ENCODE peak calls at places on chromosomes 6 and 20, in five cellular contexts. J is WERI-Rb-1, P is hepatocyte, I is fibroblast of pulmonary artery, U is PC-3. S is an unnamed sample.

GRCh38 chr6:65259080-65259479 is 447.9 kb downstream of the EYS start:
- DNase-seq in J (no peak), P (peak), I (peak), U (peak), S (peak)

GRCh38 chr20:32674362-32674789 is 635 bp upstream of the C20orf203 start:
- DNase-seq in J (peak), P (peak), I (peak), U (peak), S (peak)

GRCh38 chr6:85637579-85637978 is 5.1 kb downstream of the SYNCRIP start:
- DNase-seq in J (no peak), P (no peak), I (no peak), U (no peak), S (no peak)

GRCh38 chr20:18909254-18909653 is 95.7 kb downstream of the SCP2D1 start:
- DNase-seq in J (no peak), P (no peak), I (no peak), U (no peak), S (no peak)

GRCh38 chr20:8967641-8968245 is 101.1 kb upstream of the PLCB4 start:
- DNase-seq in J (no peak), P (no peak), I (no peak), U (peak), S (no peak)

GRCh38 chr6:117266948-117267347 is 1.6 kb downstream of the VGLL2 start:
- DNase-seq in J (no peak), P (no peak), I (no peak), U (no peak), S (no peak)

GRCh38 chr20:47224300-47224791 is 132.2 kb downstream of the ZMYND8 start:
- DNase-seq in J (no peak), P (no peak), I (no peak), U (no peak), S (no peak)

GRCh38 chr6:130070306-130070705 is 51.9 kb downstream of the L3MBTL3 start:
- DNase-seq in J (no peak), P (no peak), I (peak), U (no peak), S (no peak)

GRCh38 chr6:106591111-106591825 is 38.0 kb downstream of the RTN4IP1 start:
- DNase-seq in J (no peak), P (no peak), I (peak), U (peak), S (peak)

GRCh38 chr6:31585531-31585930 is 546 bp upstream of the LST1 start:
- DNase-seq in J (peak), P (no peak), I (no peak), U (peak), S (no peak)
- TF ChIP-seq CTCF in J (peak), P (no peak), I (peak), U (peak), S (peak)

GRCh38 chr6:73648166-73648565 is 5.6 kb downstream of the SLC17A5 start:
- DNase-seq in J (no peak), P (no peak), I (no peak), U (no peak), S (no peak)

GRCh38 chr6:73642530-73642929 is 11.3 kb downstream of the SLC17A5 start:
- DNase-seq in J (no peak), P (no peak), I (no peak), U (no peak), S (peak)

GRCh38 chr6:73644941-73645591 is 8.7 kb downstream of the SLC17A5 start:
- DNase-seq in J (no peak), P (no peak), I (no peak), U (no peak), S (no peak)

GRCh38 chr6:73640179-73640750 is 13.5 kb downstream of the SLC17A5 start:
- DNase-seq in J (no peak), P (no peak), I (no peak), U (peak), S (no peak)

DNA sequence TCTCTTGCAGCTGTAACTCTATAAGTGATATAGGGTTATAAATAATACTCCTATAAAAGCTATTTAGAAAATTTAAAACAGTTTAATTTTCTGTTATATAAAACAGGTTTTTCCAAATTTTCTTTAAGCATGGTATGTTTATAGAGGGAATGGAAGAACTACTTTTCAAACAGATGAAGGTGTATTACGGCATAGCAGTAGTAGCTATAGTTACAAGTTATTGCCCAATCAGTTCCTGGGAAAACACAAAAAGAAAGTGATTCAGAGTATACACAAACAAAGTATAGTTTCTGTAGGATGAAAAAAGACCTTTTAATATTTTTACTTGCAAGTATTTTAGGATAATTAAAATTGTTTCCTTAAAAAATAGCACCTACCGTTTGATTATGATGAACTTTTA is 9.8 kb downstream of the SLC17A5 start:
- DNase-seq in J (no peak), P (no peak), I (peak), U (peak), S (no peak)
- H3K4me3 ChIP-seq in J (no peak), P (no peak), I (no peak), U (no peak), S (no peak)

GRCh38 chr6:116088946-116089345 is 11.7 kb upstream of the NT5DC1 start:
- DNase-seq in J (no peak), P (no peak), I (no peak), U (no peak), S (no peak)

GRCh38 chr6:116083052-116083451 is 17.6 kb upstream of the NT5DC1 start:
- DNase-seq in J (no peak), P (no peak), I (no peak), U (no peak), S (no peak)

GRCh38 chr6:116090251-116090650 is 10.4 kb upstream of the NT5DC1 start:
- DNase-seq in J (no peak), P (no peak), I (no peak), U (no peak), S (no peak)

GRCh38 chr6:116084284-116084683 is 16.4 kb upstream of the NT5DC1 start:
- DNase-seq in J (no peak), P (no peak), I (no peak), U (no peak), S (no peak)

GRCh38 chr6:116087437-116088027 is 13.1 kb upstream of the NT5DC1 start:
- DNase-seq in J (no peak), P (peak), I (peak), U (peak), S (peak)
- TF ChIP-seq CTCF in J (no peak), P (no peak), I (no peak), U (no peak), S (no peak)

DNA sequence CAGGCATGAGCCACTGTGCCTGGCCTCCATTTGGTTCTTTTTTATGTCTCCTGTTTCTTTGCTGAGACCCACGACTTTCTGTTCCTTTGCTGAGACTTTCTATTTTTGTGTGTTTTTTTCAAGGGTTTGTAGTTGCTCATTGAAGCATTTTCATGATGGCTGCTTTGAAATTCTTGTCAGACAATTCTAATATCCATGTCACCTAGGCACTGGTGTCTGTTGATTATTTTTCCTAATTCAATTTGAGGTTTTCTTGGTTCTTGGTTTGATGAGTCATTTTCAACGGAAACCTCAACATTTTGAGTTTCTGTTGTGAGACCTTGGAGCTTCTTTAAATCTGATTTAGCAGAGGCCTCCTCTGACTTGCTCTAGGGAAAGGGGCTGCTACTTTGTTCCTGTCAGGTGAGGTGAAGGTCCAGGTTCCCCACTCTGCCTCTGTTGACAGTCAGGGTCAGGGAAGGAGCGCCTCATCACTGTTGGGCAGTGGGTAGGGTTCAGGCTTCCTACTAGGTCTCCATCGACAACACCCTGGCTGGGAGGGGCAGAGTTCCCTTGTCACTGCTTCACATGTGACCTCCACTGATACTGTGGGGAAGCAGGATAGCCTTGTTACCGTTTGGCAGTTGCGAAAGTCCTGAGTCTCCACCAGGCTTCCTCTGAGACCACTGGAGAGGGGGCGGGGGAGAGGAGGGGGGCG is 67.2 kb upstream of the RNF24 start:
- DNase-seq in J (no peak), P (peak), I (peak), U (peak), S (peak)
- H3K4me3 ChIP-seq in J (no peak), P (no peak), I (no peak), U (no peak), S (no peak)

GRCh38 chr20:36720510-36720909 is 25.4 kb downstream of the NDRG3 start:
- DNase-seq in J (no peak), P (no peak), I (no peak), U (no peak), S (peak)

GRCh38 chr20:36712775-36713174 is 33.1 kb downstream of the NDRG3 start:
- DNase-seq in J (no peak), P (no peak), I (no peak), U (no peak), S (no peak)

GRCh38 chr20:36717657-36718056 is 28.2 kb downstream of the NDRG3 start:
- DNase-seq in J (peak), P (no peak), I (peak), U (peak), S (peak)
- TF ChIP-seq CTCF in J (peak), P (no peak), I (peak), U (peak), S (peak)

DNA sequence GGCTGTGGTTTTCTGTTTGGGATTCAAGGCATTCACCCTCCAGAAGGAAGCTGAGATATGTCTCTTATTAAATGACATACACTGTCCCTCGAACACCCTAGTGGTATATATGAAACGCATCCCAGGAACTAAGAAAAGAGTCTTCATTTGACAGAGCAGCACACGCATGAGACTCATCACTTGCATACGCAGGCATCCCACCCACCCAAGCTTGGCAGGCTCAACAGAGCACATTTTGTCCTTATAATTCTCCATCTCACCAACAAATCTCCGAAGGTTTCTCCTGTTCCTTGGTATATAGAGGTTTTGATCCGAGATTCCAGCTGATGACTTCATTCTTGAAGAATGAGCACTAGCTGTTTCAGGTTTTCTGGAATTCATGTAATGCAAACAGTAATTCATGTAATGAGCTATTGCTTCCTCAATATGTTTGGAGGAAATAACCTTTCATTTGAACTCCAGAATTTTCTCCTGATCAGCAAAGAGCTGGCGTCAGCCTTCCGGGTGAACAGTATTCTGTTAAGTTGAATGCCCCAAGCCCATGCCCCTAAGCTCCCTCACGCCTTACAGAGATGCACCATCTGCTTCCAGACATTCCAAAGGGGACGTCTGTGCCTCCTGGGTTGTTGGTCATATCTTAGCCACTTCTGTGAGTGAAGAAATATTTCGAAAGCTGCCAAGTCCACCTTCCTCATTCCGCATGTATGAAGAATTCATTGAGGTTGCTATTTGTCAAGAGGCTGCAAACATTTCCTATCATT is 66.0 kb upstream of the CDH4 start:
- DNase-seq in J (no peak), P (peak), I (peak), U (peak), S (peak)
- H3K4me3 ChIP-seq in J (no peak), P (no peak), I (no peak), U (no peak), S (peak)

GRCh38 chr20:45946149-45946970 is 11.9 kb downstream of the PCIF1 start:
- DNase-seq in J (no peak), P (peak), I (peak), U (no peak), S (peak)

GRCh38 chr20:45943613-45944012 is 9.1 kb downstream of the PCIF1 start:
- DNase-seq in J (no peak), P (no peak), I (no peak), U (no peak), S (no peak)

GRCh38 chr20:45944151-45944964 is 9.9 kb downstream of the PCIF1 start:
- DNase-seq in J (no peak), P (no peak), I (no peak), U (peak), S (peak)

GRCh38 chr20:45945678-45946148 is 11.2 kb downstream of the PCIF1 start:
- DNase-seq in J (no peak), P (no peak), I (no peak), U (no peak), S (peak)

GRCh38 chr20:45944965-45945677 is 10.6 kb downstream of the PCIF1 start:
- DNase-seq in J (no peak), P (no peak), I (no peak), U (no peak), S (no peak)
- TF ChIP-seq CTCF in J (no peak), P (no peak), I (no peak), U (peak), S (no peak)

GRCh38 chr20:10667077-10667401 is 6.8 kb downstream of the JAG1 start:
- DNase-seq in J (no peak), P (no peak), I (no peak), U (no peak), S (no peak)
- H3K4me3 ChIP-seq in J (no peak), P (no peak), I (no peak), U (no peak), S (no peak)

S was measured in fibroblast of villous mesenchyme.